ENCODE peak calls at places on chromosomes 1 and 21, in six cellular contexts. One of them, this sample, is unnamed.
A peak's percentile ranks its signal among the peaks of the same experiment; 100 is the strongest.

GRCh38 chr21:46001821-46002681 is 20.5 kb downstream of the COL6A1 start:
- DNase-seq in right cardiac atrium: peak; percentile 20
- DNase-seq in T-helper 9 cell: no peak
- DNase-seq in stimulated activated CD4-positive, alpha-beta T cell treated with anti-CD3 and anti-CD28 coated beads, Interleukin-1b, Interleukin-23, amount 100 ng/mL, for 24 hours: no peak
- DNase-seq in amniotic stem cell: no peak
- DNase-seq in tibial nerve: peak; percentile 14
- DNase-seq in this sample: no peak

GRCh38 chr1:206684478-206685255 is at the start of gene MAPKAPK2:
- DNase-seq in right cardiac atrium: peak; percentile 83
- DNase-seq in T-helper 9 cell: peak; percentile 84
- DNase-seq in stimulated activated CD4-positive, alpha-beta T cell treated with anti-CD3 and anti-CD28 coated beads, Interleukin-1b, Interleukin-23, amount 100 ng/mL, for 24 hours: peak; percentile 63
- DNase-seq in amniotic stem cell: peak; percentile 57
- DNase-seq in tibial nerve: peak; percentile 75
- DNase-seq in this sample: peak; percentile 59

GRCh38 chr1:215055281-215055935 is 27.1 kb upstream of the KCNK2 start:
- DNase-seq in right cardiac atrium: no peak
- DNase-seq in T-helper 9 cell: no peak
- DNase-seq in stimulated activated CD4-positive, alpha-beta T cell treated with anti-CD3 and anti-CD28 coated beads, Interleukin-1b, Interleukin-23, amount 100 ng/mL, for 24 hours: no peak
- DNase-seq in amniotic stem cell: no peak
- DNase-seq in tibial nerve: no peak
- DNase-seq in this sample: no peak

GRCh38 chr1:21857142-21857839 is 45.2 kb downstream of the LDLRAD2 start:
- DNase-seq in right cardiac atrium: no peak
- DNase-seq in T-helper 9 cell: no peak
- DNase-seq in stimulated activated CD4-positive, alpha-beta T cell treated with anti-CD3 and anti-CD28 coated beads, Interleukin-1b, Interleukin-23, amount 100 ng/mL, for 24 hours: no peak
- DNase-seq in amniotic stem cell: no peak
- DNase-seq in tibial nerve: no peak
- DNase-seq in this sample: peak; percentile 53

GRCh38 chr1:18932879-18933278 is 23.6 kb downstream of the IFFO2 start:
- DNase-seq in right cardiac atrium: no peak
- DNase-seq in T-helper 9 cell: no peak
- DNase-seq in stimulated activated CD4-positive, alpha-beta T cell treated with anti-CD3 and anti-CD28 coated beads, Interleukin-1b, Interleukin-23, amount 100 ng/mL, for 24 hours: no peak
- DNase-seq in amniotic stem cell: no peak
- DNase-seq in tibial nerve: no peak
- DNase-seq in this sample: no peak

GRCh38 chr1:30613188-30613587 is 110.2 kb downstream of the MATN1 start:
- DNase-seq in right cardiac atrium: no peak
- DNase-seq in T-helper 9 cell: no peak
- DNase-seq in stimulated activated CD4-positive, alpha-beta T cell treated with anti-CD3 and anti-CD28 coated beads, Interleukin-1b, Interleukin-23, amount 100 ng/mL, for 24 hours: no peak
- DNase-seq in amniotic stem cell: no peak
- DNase-seq in tibial nerve: no peak
- DNase-seq in this sample: no peak

GRCh38 chr1:234000557-234001081 is 96.1 kb downstream of the SLC35F3 start:
- DNase-seq in right cardiac atrium: no peak
- DNase-seq in T-helper 9 cell: no peak
- DNase-seq in stimulated activated CD4-positive, alpha-beta T cell treated with anti-CD3 and anti-CD28 coated beads, Interleukin-1b, Interleukin-23, amount 100 ng/mL, for 24 hours: no peak
- DNase-seq in amniotic stem cell: no peak
- DNase-seq in tibial nerve: no peak
- DNase-seq in this sample: no peak

GRCh38 chr1:39508857-39509305 is 17.4 kb downstream of the BMP8A start:
- DNase-seq in right cardiac atrium: no peak
- DNase-seq in T-helper 9 cell: no peak
- DNase-seq in stimulated activated CD4-positive, alpha-beta T cell treated with anti-CD3 and anti-CD28 coated beads, Interleukin-1b, Interleukin-23, amount 100 ng/mL, for 24 hours: no peak
- DNase-seq in amniotic stem cell: no peak
- DNase-seq in tibial nerve: no peak
- DNase-seq in this sample: peak; percentile 13

GRCh38 chr21:39080366-39080765 is 102.9 kb downstream of the PSMG1 start:
- DNase-seq in right cardiac atrium: no peak
- DNase-seq in T-helper 9 cell: no peak
- DNase-seq in stimulated activated CD4-positive, alpha-beta T cell treated with anti-CD3 and anti-CD28 coated beads, Interleukin-1b, Interleukin-23, amount 100 ng/mL, for 24 hours: no peak
- DNase-seq in amniotic stem cell: no peak
- DNase-seq in tibial nerve: no peak
- DNase-seq in this sample: no peak

GRCh38 chr1:40711465-40712404 is 20.2 kb downstream of the NFYC start:
- DNase-seq in right cardiac atrium: no peak
- DNase-seq in T-helper 9 cell: no peak
- DNase-seq in stimulated activated CD4-positive, alpha-beta T cell treated with anti-CD3 and anti-CD28 coated beads, Interleukin-1b, Interleukin-23, amount 100 ng/mL, for 24 hours: no peak
- DNase-seq in amniotic stem cell: no peak
- DNase-seq in tibial nerve: no peak
- DNase-seq in this sample: peak; percentile 70

GRCh38 chr1:3907621-3908165 is 7.6 kb upstream of the C1orf174 start:
- DNase-seq in right cardiac atrium: no peak
- DNase-seq in T-helper 9 cell: no peak
- DNase-seq in stimulated activated CD4-positive, alpha-beta T cell treated with anti-CD3 and anti-CD28 coated beads, Interleukin-1b, Interleukin-23, amount 100 ng/mL, for 24 hours: no peak
- DNase-seq in amniotic stem cell: no peak
- DNase-seq in tibial nerve: no peak
- DNase-seq in this sample: no peak

GRCh38 chr1:156838972-156839371 is 19.9 kb downstream of the INSRR start:
- DNase-seq in right cardiac atrium: no peak
- DNase-seq in T-helper 9 cell: peak; percentile 41
- DNase-seq in stimulated activated CD4-positive, alpha-beta T cell treated with anti-CD3 and anti-CD28 coated beads, Interleukin-1b, Interleukin-23, amount 100 ng/mL, for 24 hours: no peak
- DNase-seq in amniotic stem cell: no peak
- DNase-seq in tibial nerve: no peak
- DNase-seq in this sample: no peak

GRCh38 chr1:107378602-107379265 is 237.9 kb downstream of the NTNG1 start:
- DNase-seq in right cardiac atrium: no peak
- DNase-seq in T-helper 9 cell: no peak
- DNase-seq in stimulated activated CD4-positive, alpha-beta T cell treated with anti-CD3 and anti-CD28 coated beads, Interleukin-1b, Interleukin-23, amount 100 ng/mL, for 24 hours: no peak
- DNase-seq in amniotic stem cell: no peak
- DNase-seq in tibial nerve: no peak
- DNase-seq in this sample: no peak

GRCh38 chr1:168135982-168136708 is 585 bp downstream of the GPR161 start:
- DNase-seq in right cardiac atrium: peak; percentile 33
- DNase-seq in T-helper 9 cell: no peak
- DNase-seq in stimulated activated CD4-positive, alpha-beta T cell treated with anti-CD3 and anti-CD28 coated beads, Interleukin-1b, Interleukin-23, amount 100 ng/mL, for 24 hours: no peak
- DNase-seq in amniotic stem cell: no peak
- DNase-seq in tibial nerve: no peak
- DNase-seq in this sample: no peak

GRCh38 chr1:151620286-151620685 is 8.4 kb downstream of the SNX27 start:
- DNase-seq in right cardiac atrium: no peak
- DNase-seq in T-helper 9 cell: no peak
- DNase-seq in stimulated activated CD4-positive, alpha-beta T cell treated with anti-CD3 and anti-CD28 coated beads, Interleukin-1b, Interleukin-23, amount 100 ng/mL, for 24 hours: no peak
- DNase-seq in amniotic stem cell: no peak
- DNase-seq in tibial nerve: no peak
- DNase-seq in this sample: no peak

GRCh38 chr1:24386241-24386640 is 27.3 kb downstream of the STPG1 start:
- DNase-seq in right cardiac atrium: no peak
- DNase-seq in T-helper 9 cell: no peak
- DNase-seq in stimulated activated CD4-positive, alpha-beta T cell treated with anti-CD3 and anti-CD28 coated beads, Interleukin-1b, Interleukin-23, amount 100 ng/mL, for 24 hours: no peak
- DNase-seq in amniotic stem cell: no peak
- DNase-seq in tibial nerve: no peak
- DNase-seq in this sample: no peak

GRCh38 chr1:214952648-214953047 is 129.9 kb upstream of the KCNK2 start:
- DNase-seq in right cardiac atrium: no peak
- DNase-seq in T-helper 9 cell: no peak
- DNase-seq in stimulated activated CD4-positive, alpha-beta T cell treated with anti-CD3 and anti-CD28 coated beads, Interleukin-1b, Interleukin-23, amount 100 ng/mL, for 24 hours: no peak
- DNase-seq in amniotic stem cell: no peak
- DNase-seq in tibial nerve: no peak
- DNase-seq in this sample: no peak

GRCh38 chr1:116254776-116255175 is 118.3 kb upstream of the ATP1A1 start:
- DNase-seq in right cardiac atrium: no peak
- DNase-seq in T-helper 9 cell: no peak
- DNase-seq in stimulated activated CD4-positive, alpha-beta T cell treated with anti-CD3 and anti-CD28 coated beads, Interleukin-1b, Interleukin-23, amount 100 ng/mL, for 24 hours: no peak
- DNase-seq in amniotic stem cell: no peak
- DNase-seq in tibial nerve: no peak
- DNase-seq in this sample: no peak

GRCh38 chr1:12338017-12338416 is 108.2 kb downstream of the VPS13D start:
- DNase-seq in right cardiac atrium: no peak
- DNase-seq in T-helper 9 cell: no peak
- DNase-seq in stimulated activated CD4-positive, alpha-beta T cell treated with anti-CD3 and anti-CD28 coated beads, Interleukin-1b, Interleukin-23, amount 100 ng/mL, for 24 hours: no peak
- DNase-seq in amniotic stem cell: no peak
- DNase-seq in tibial nerve: no peak
- DNase-seq in this sample: no peak

GRCh38 chr1:13725714-13726175 is 25.8 kb downstream of the PRDM2 start:
- DNase-seq in right cardiac atrium: no peak
- DNase-seq in T-helper 9 cell: peak; percentile 37
- DNase-seq in stimulated activated CD4-positive, alpha-beta T cell treated with anti-CD3 and anti-CD28 coated beads, Interleukin-1b, Interleukin-23, amount 100 ng/mL, for 24 hours: no peak
- DNase-seq in amniotic stem cell: peak; percentile 22
- DNase-seq in tibial nerve: no peak
- DNase-seq in this sample: peak; percentile 82

GRCh38 chr1:100383743-100384405 is 31.6 kb downstream of the CDC14A start:
- DNase-seq in right cardiac atrium: no peak
- DNase-seq in T-helper 9 cell: no peak
- DNase-seq in stimulated activated CD4-positive, alpha-beta T cell treated with anti-CD3 and anti-CD28 coated beads, Interleukin-1b, Interleukin-23, amount 100 ng/mL, for 24 hours: no peak
- DNase-seq in amniotic stem cell: no peak
- DNase-seq in tibial nerve: no peak
- DNase-seq in this sample: no peak

GRCh38 chr1:36083635-36084501 is at the start of gene TEKT2:
- DNase-seq in right cardiac atrium: no peak
- DNase-seq in T-helper 9 cell: no peak
- DNase-seq in stimulated activated CD4-positive, alpha-beta T cell treated with anti-CD3 and anti-CD28 coated beads, Interleukin-1b, Interleukin-23, amount 100 ng/mL, for 24 hours: no peak
- DNase-seq in amniotic stem cell: no peak
- DNase-seq in tibial nerve: no peak
- DNase-seq in this sample: peak; percentile 19

GRCh38 chr1:68725353-68725752 is 228.5 kb upstream of the DEPDC1 start:
- DNase-seq in right cardiac atrium: peak; percentile 63
- DNase-seq in T-helper 9 cell: no peak
- DNase-seq in stimulated activated CD4-positive, alpha-beta T cell treated with anti-CD3 and anti-CD28 coated beads, Interleukin-1b, Interleukin-23, amount 100 ng/mL, for 24 hours: no peak
- DNase-seq in amniotic stem cell: no peak
- DNase-seq in tibial nerve: no peak
- DNase-seq in this sample: peak; percentile 16

GRCh38 chr1:210822897-210823296 is 311.1 kb downstream of the KCNH1 start:
- DNase-seq in right cardiac atrium: no peak
- DNase-seq in T-helper 9 cell: no peak
- DNase-seq in stimulated activated CD4-positive, alpha-beta T cell treated with anti-CD3 and anti-CD28 coated beads, Interleukin-1b, Interleukin-23, amount 100 ng/mL, for 24 hours: no peak
- DNase-seq in amniotic stem cell: no peak
- DNase-seq in tibial nerve: no peak
- DNase-seq in this sample: peak; percentile 17

GRCh38 chr1:159872896-159873295 is 10.4 kb upstream of the VSIG8 start:
- DNase-seq in right cardiac atrium: no peak
- DNase-seq in T-helper 9 cell: no peak
- DNase-seq in stimulated activated CD4-positive, alpha-beta T cell treated with anti-CD3 and anti-CD28 coated beads, Interleukin-1b, Interleukin-23, amount 100 ng/mL, for 24 hours: no peak
- DNase-seq in amniotic stem cell: no peak
- DNase-seq in tibial nerve: no peak
- DNase-seq in this sample: no peak

This sample was measured in astrocyte of the spinal cord.